ENCODE peak calls at places on chromosomes 13 and 19, in six cellular contexts. One of them, this sample, is unnamed.

GRCh38 chr13:78334059-78334458 is 269.3 kb downstream of the POU4F1 start:
- DNase-seq in AG09309: no peak
- DNase-seq in upper lobe of right lung: no peak
- DNase-seq in thoracic aorta: no peak
- DNase-seq in brain microvascular endothelial cell: no peak
- DNase-seq in AG04450: no peak
- DNase-seq in this sample: no peak

GRCh38 chr13:114065926-114066774 is 66.3 kb downstream of the RASA3 start:
- DNase-seq in upper lobe of right lung: peak; percentile 65
- DNase-seq in AG04450: no peak
- DNase-seq in thoracic aorta: no peak
- DNase-seq in AG09309: no peak
- DNase-seq in brain microvascular endothelial cell: no peak
- DNase-seq in this sample: no peak

GRCh38 chr13:50544226-50544625 is 299.3 kb downstream of the DLEU7 start:
- DNase-seq in AG04450: no peak
- DNase-seq in upper lobe of right lung: no peak
- DNase-seq in thoracic aorta: no peak
- DNase-seq in AG09309: no peak
- DNase-seq in brain microvascular endothelial cell: no peak
- DNase-seq in this sample: no peak

GRCh38 chr13:75021151-75021550 is 460.8 kb downstream of the TBC1D4 start:
- DNase-seq in AG09309: no peak
- DNase-seq in thoracic aorta: no peak
- DNase-seq in brain microvascular endothelial cell: no peak
- DNase-seq in upper lobe of right lung: no peak
- DNase-seq in AG04450: no peak
- DNase-seq in this sample: no peak

GRCh38 chr13:85631801-85632200 is 167.4 kb downstream of the SLITRK6 start:
- DNase-seq in brain microvascular endothelial cell: no peak
- DNase-seq in AG04450: no peak
- DNase-seq in upper lobe of right lung: no peak
- DNase-seq in thoracic aorta: no peak
- DNase-seq in AG09309: no peak
- DNase-seq in this sample: no peak

GRCh38 chr13:114015608-114016295 is 41.9 kb upstream of the C13orf46 start:
- DNase-seq in brain microvascular endothelial cell: no peak
- DNase-seq in AG09309: no peak
- DNase-seq in thoracic aorta: no peak
- DNase-seq in AG04450: no peak
- DNase-seq in upper lobe of right lung: peak; percentile 82
- DNase-seq in this sample: peak; percentile 74

GRCh38 chr13:103965506-103966243 is 899.5 kb upstream of the SLC10A2 start:
- DNase-seq in AG09309: no peak
- DNase-seq in thoracic aorta: no peak
- DNase-seq in upper lobe of right lung: no peak
- DNase-seq in AG04450: no peak
- DNase-seq in brain microvascular endothelial cell: no peak
- DNase-seq in this sample: no peak

GRCh38 chr13:75968103-75968838 is 332.1 kb downstream of the LMO7 start:
- DNase-seq in thoracic aorta: no peak
- DNase-seq in brain microvascular endothelial cell: no peak
- DNase-seq in upper lobe of right lung: no peak
- DNase-seq in AG04450: no peak
- DNase-seq in AG09309: no peak
- DNase-seq in this sample: no peak

GRCh38 chr19:20964798-20965197 is 41.7 kb downstream of the ZNF85 start:
- DNase-seq in AG04450: no peak
- DNase-seq in AG09309: no peak
- DNase-seq in thoracic aorta: no peak
- DNase-seq in brain microvascular endothelial cell: no peak
- DNase-seq in upper lobe of right lung: no peak
- DNase-seq in this sample: no peak

GRCh38 chr13:50887153-50887552 is 22.4 kb upstream of the RNASEH2B start:
- DNase-seq in thoracic aorta: no peak
- DNase-seq in AG09309: no peak
- DNase-seq in upper lobe of right lung: no peak
- DNase-seq in brain microvascular endothelial cell: no peak
- DNase-seq in AG04450: no peak
- DNase-seq in this sample: no peak

GRCh38 chr19:31260171-31260933 is 88.9 kb downstream of the TSHZ3 start:
- DNase-seq in thoracic aorta: no peak
- DNase-seq in AG09309: no peak
- DNase-seq in upper lobe of right lung: no peak
- DNase-seq in AG04450: no peak
- DNase-seq in brain microvascular endothelial cell: no peak
- DNase-seq in this sample: no peak

GRCh38 chr19:34837262-34837661 is 64.2 kb upstream of the ZNF599 start:
- DNase-seq in AG09309: no peak
- DNase-seq in AG04450: no peak
- DNase-seq in thoracic aorta: no peak
- DNase-seq in brain microvascular endothelial cell: no peak
- DNase-seq in upper lobe of right lung: no peak
- DNase-seq in this sample: no peak

GRCh38 chr13:97810152-97810551 is 143.3 kb upstream of the IPO5 start:
- DNase-seq in AG09309: no peak
- DNase-seq in upper lobe of right lung: no peak
- DNase-seq in AG04450: no peak
- DNase-seq in brain microvascular endothelial cell: peak; percentile 7
- DNase-seq in thoracic aorta: no peak
- DNase-seq in this sample: no peak

GRCh38 chr13:43072394-43072793 is 49.0 kb downstream of the DNAJC15 start:
- DNase-seq in brain microvascular endothelial cell: no peak
- DNase-seq in thoracic aorta: no peak
- DNase-seq in AG04450: no peak
- DNase-seq in upper lobe of right lung: no peak
- DNase-seq in AG09309: no peak
- DNase-seq in this sample: no peak

DNA sequence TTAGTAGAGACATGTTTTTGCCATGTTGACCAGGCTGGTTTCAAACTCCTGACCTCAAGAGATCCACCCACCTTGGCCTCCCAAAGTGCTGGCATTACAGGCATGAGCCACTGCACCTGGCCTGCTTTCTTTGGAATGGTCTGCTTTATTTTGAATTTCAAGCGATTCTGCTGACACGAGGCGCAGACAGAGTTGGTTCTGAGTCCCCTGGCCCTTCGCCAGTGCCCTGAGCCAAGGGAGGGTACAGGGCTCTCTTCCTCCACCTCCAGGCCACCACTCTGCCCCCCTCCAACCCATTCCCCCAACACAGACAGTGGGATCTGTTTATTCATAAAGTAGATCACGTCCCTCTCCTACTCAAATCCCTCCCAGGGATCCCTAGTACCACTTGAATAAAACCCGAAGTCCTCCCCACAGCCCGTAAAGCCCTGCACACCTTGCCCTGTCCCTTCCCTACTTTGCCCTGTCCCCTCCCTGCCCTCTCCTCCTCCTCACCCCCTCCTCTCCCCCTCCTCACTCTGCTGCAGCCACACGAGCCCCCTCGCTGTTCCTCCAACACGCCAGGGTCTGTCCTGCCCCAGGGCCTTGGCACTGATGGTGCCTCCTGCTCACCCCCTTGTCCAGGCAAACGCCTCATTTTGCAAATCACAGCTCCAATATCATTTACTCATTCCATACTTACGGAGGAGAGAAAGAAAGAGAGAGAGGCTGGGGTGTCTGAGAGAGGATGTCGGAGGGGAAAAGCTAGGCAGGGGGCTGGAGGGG is 22.4 kb downstream of the ZNRF4 start:
- DNase-seq in thoracic aorta: no peak
- DNase-seq in upper lobe of right lung: no peak
- DNase-seq in AG04450: no peak
- DNase-seq in brain microvascular endothelial cell: no peak
- DNase-seq in AG09309: no peak
- DNase-seq in this sample: no peak
- H3K4me3 ChIP-seq in thoracic aorta: no peak overlapping the region
- H3K4me3 ChIP-seq in upper lobe of right lung: no peak overlapping the region
- H3K4me3 ChIP-seq in AG04450: no peak overlapping the region
- H3K4me3 ChIP-seq in brain microvascular endothelial cell: no peak overlapping the region
- H3K4me3 ChIP-seq in AG09309: no peak overlapping the region
- H3K4me3 ChIP-seq in this sample: no peak overlapping the region

DNA sequence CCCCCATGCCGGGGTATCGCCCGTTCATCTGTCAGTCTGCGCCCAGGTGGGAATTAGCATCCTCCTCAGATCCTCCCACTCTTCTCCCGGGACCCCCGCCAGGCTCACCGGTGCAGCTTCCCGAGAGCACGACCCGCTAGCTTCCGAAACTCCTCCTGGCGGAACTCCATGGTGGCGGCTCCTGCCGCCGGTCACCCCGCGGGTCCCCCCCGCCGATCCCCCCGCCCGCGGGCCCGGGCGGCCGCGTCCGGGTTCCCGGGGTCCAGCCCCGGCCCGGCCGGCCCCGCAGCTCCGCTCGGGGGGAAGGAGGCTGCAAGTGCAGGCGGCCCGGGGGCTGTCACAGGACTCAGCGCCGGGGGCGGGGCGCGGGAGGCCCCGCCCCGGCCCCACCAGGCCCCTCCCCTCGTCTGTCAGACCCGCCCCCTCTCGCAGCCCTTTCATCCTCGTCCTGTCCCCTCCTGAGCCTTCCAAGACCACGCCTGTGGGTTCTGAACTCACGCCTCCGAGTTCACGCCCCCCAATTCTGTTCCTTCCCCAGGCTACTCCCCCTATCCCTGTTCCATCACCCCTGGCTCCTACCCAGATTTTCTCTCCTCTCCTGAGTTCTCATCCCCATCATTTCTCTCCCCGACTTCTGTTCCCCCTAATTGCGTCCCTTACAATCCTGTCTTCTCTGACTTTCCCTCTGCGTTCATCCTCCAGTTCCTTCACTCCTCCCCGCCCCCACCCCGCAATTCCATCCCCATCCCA is at the start of gene SLC17A7:
- DNase-seq in AG09309: no peak
- DNase-seq in AG04450: no peak
- DNase-seq in thoracic aorta: no peak
- DNase-seq in brain microvascular endothelial cell: no peak
- DNase-seq in upper lobe of right lung: no peak
- DNase-seq in this sample: no peak
- TF ChIP-seq CTCF in AG09309: no peak
- TF ChIP-seq CTCF in AG04450: no peak
- TF ChIP-seq CTCF in thoracic aorta: no peak
- TF ChIP-seq CTCF in brain microvascular endothelial cell: no peak
- TF ChIP-seq CTCF in upper lobe of right lung: no peak
- TF ChIP-seq CTCF in this sample: no peak

GRCh38 chr13:19169496-19169895 is 12.1 kb downstream of the TUBA3C start:
- DNase-seq in brain microvascular endothelial cell: no peak
- DNase-seq in thoracic aorta: no peak
- DNase-seq in AG09309: no peak
- DNase-seq in AG04450: no peak
- DNase-seq in upper lobe of right lung: no peak
- DNase-seq in this sample: no peak

GRCh38 chr13:19172647-19173030 is 9.0 kb downstream of the TUBA3C start:
- DNase-seq in AG04450: no peak
- DNase-seq in brain microvascular endothelial cell: no peak
- DNase-seq in upper lobe of right lung: no peak
- DNase-seq in AG09309: no peak
- DNase-seq in thoracic aorta: no peak
- DNase-seq in this sample: no peak

GRCh38 chr13:19172007-19172646 is 9.5 kb downstream of the TUBA3C start:
- DNase-seq in brain microvascular endothelial cell: no peak
- DNase-seq in AG04450: no peak
- DNase-seq in AG09309: no peak
- DNase-seq in thoracic aorta: no peak
- DNase-seq in upper lobe of right lung: no peak
- DNase-seq in this sample: no peak

GRCh38 chr13:19169991-19170390 is 11.6 kb downstream of the TUBA3C start:
- DNase-seq in AG04450: no peak
- DNase-seq in upper lobe of right lung: no peak
- DNase-seq in thoracic aorta: no peak
- DNase-seq in brain microvascular endothelial cell: no peak
- DNase-seq in AG09309: no peak
- DNase-seq in this sample: no peak

DNA sequence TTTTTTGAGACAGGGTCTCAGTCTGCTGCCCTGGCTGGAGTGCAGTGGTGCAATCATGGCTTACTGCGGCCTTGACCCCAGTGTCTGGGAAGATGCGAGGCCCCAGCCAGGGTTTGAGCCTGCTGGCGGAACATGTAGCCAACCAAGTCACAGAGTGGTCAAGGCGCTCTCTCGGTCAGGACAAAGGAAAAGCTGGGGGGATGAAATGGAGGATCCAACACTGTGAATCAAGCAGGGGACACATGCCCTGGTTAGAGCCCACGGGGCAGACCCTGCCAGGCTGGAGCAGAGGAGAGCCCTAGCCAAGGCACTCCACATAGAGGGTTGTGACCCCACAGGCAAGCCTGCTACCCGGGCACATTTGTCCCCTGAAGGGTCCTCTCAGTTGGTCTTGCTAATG is 10.1 kb downstream of the TUBA3C start:
- DNase-seq in brain microvascular endothelial cell: no peak
- DNase-seq in thoracic aorta: no peak
- DNase-seq in AG04450: no peak
- DNase-seq in upper lobe of right lung: no peak
- DNase-seq in AG09309: no peak
- DNase-seq in this sample: no peak
- H3K4me3 ChIP-seq in brain microvascular endothelial cell: no peak overlapping the region
- H3K4me3 ChIP-seq in thoracic aorta: no peak overlapping the region
- H3K4me3 ChIP-seq in AG04450: no peak overlapping the region
- H3K4me3 ChIP-seq in upper lobe of right lung: no peak overlapping the region
- H3K4me3 ChIP-seq in AG09309: no peak overlapping the region
- H3K4me3 ChIP-seq in this sample: no peak overlapping the region

GRCh38 chr19:18406749-18407148 is 9.3 kb upstream of the LRRC25 start:
- DNase-seq in thoracic aorta: no peak
- DNase-seq in AG04450: no peak
- DNase-seq in brain microvascular endothelial cell: no peak
- DNase-seq in upper lobe of right lung: no peak
- DNase-seq in AG09309: no peak
- DNase-seq in this sample: no peak

GRCh38 chr19:18396471-18397241 is 766 bp downstream of the LRRC25 start:
- DNase-seq in upper lobe of right lung: no peak
- DNase-seq in AG04450: no peak
- DNase-seq in thoracic aorta: no peak
- DNase-seq in brain microvascular endothelial cell: no peak
- DNase-seq in AG09309: no peak
- DNase-seq in this sample: no peak

GRCh38 chr19:18399008-18399407 is 1.6 kb upstream of the LRRC25 start:
- DNase-seq in upper lobe of right lung: no peak
- DNase-seq in AG09309: no peak
- DNase-seq in thoracic aorta: no peak
- DNase-seq in AG04450: no peak
- DNase-seq in brain microvascular endothelial cell: no peak
- DNase-seq in this sample: no peak

GRCh38 chr19:18397242-18398202 is at the start of gene LRRC25:
- DNase-seq in thoracic aorta: no peak
- DNase-seq in brain microvascular endothelial cell: no peak
- DNase-seq in AG04450: no peak
- DNase-seq in upper lobe of right lung: peak; percentile 78
- DNase-seq in AG09309: no peak
- DNase-seq in this sample: no peak

DNA sequence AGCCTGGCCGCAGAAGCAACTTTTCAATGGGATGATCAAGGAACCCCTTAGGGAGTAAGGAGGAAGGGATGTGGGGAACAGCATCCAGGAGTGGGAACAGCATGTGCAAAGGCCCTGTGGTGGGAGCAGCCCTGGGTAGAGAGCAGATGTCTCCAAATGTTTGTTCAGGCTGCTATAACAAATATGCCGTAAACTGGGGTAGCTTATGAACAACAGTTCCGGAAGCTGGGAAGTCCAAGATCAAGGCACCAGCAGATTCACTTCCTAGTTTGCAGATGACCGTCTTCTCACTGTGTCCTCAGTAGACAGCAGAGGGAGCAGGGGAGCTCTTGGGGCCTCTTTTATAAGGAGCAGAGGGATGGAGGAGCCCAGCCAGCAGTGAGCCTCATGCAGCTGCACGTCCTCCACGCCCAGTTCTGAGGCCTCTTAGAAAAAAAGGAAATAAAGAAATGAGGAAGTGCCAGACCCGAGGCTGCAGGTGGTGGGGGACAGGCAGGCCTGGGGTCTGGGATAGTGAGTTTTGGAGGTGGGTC is 4.2 kb upstream of the LRRC25 start:
- DNase-seq in upper lobe of right lung: no peak
- DNase-seq in AG09309: no peak
- DNase-seq in brain microvascular endothelial cell: peak; percentile 62
- DNase-seq in AG04450: no peak
- DNase-seq in thoracic aorta: no peak
- DNase-seq in this sample: no peak
- TF ChIP-seq CTCF in upper lobe of right lung: peak; percentile 30
- TF ChIP-seq CTCF in AG09309: peak; percentile 53
- TF ChIP-seq CTCF in brain microvascular endothelial cell: peak; percentile 72
- TF ChIP-seq CTCF in AG04450: peak; percentile 62
- TF ChIP-seq CTCF in thoracic aorta: no peak
- TF ChIP-seq CTCF in this sample: peak; percentile 43

This sample was measured in retinal pigment epithelial cell.